ENCODE peak calls at places on chromosomes 2 and 18, in seven cellular contexts. C, D, P, O, H, K and E are unnamed samples.

GRCh38 chr2:164756773-164757172 is 84.8 kb downstream of the COBLL1 start:
- DNase-seq in K (no peak), D (no peak), H (no peak), O (no peak), P (no peak), C (no peak), E (no peak)

GRCh38 chr2:173584676-173585453 is 230.2 kb downstream of the CDCA7 start:
- DNase-seq in H (no peak), P (no peak), O (no peak), K (no peak), C (no peak), D (no peak), E (no peak)

GRCh38 chr2:119218478-119219064 is 5.1 kb upstream of the STEAP3 start:
- DNase-seq in P (no peak), C (no peak), O (no peak), K (no peak), D (peak; percentile 74), H (peak; percentile 76), E (no peak)

GRCh38 chr18:76212958-76213357 is 282.1 kb downstream of the ZNF516 start:
- DNase-seq in O (no peak), P (peak; percentile 7), D (no peak), H (no peak), C (no peak), K (no peak), E (no peak)

GRCh38 chr2:208363485-208363884 is 43.1 kb upstream of the PTH2R start:
- DNase-seq in O (no peak), H (no peak), C (peak; percentile 44), D (peak; percentile 85), P (no peak), K (no peak), E (no peak)

GRCh38 chr2:12948963-12949353 is 232.2 kb downstream of the TRIB2 start:
- DNase-seq in H (no peak), D (no peak), O (no peak), P (no peak), K (no peak), C (no peak), E (no peak)

GRCh38 chr2:165815742-165816141 is 21.7 kb upstream of the GALNT3 start:
- DNase-seq in P (no peak), D (no peak), C (no peak), K (no peak), O (no peak), H (no peak), E (no peak)

GRCh38 chr2:134539946-134540345 is 178.9 kb downstream of the TMEM163 start:
- DNase-seq in H (no peak), O (no peak), C (no peak), K (no peak), P (no peak), D (no peak), E (no peak)

GRCh38 chr2:5706717-5707455 is 14.7 kb downstream of the SOX11 start:
- DNase-seq in O (no peak), H (no peak), K (no peak), C (no peak), D (no peak), P (no peak), E (no peak)

GRCh38 chr2:99085400-99085799 is 56.1 kb upstream of the C2orf15 start:
- DNase-seq in O (no peak), P (peak; percentile 24), H (no peak), K (no peak), D (no peak), C (no peak), E (no peak)

GRCh38 chr2:56583796-56584313 is 400.1 kb downstream of the CCDC85A start:
- DNase-seq in D (no peak), C (no peak), H (no peak), P (no peak), O (no peak), K (no peak), E (no peak)

GRCh38 chr18:23650963-23651927 is 11.5 kb downstream of the ANKRD29 start:
- DNase-seq in K (no peak), O (no peak), D (peak; percentile 77), P (no peak), C (peak; percentile 65), H (no peak), E (no peak)

GRCh38 chr2:144480257-144480656 is 39.7 kb downstream of the ZEB2 start:
- DNase-seq in P (no peak), C (no peak), D (peak; percentile 58), O (no peak), K (no peak), H (no peak), E (no peak)

GRCh38 chr2:74715071-74715791 is 61.2 kb downstream of the SEMA4F start:
- DNase-seq in P (peak; percentile 78), D (peak; percentile 72), C (peak; percentile 14), O (no peak), H (peak; percentile 69), K (peak; percentile 87), E (peak; percentile 57)

GRCh38 chr18:13461488-13461887 is 242.9 kb downstream of the LDLRAD4 start:
- DNase-seq in K (no peak), H (no peak), O (no peak), D (no peak), P (no peak), C (no peak), E (no peak)

GRCh38 chr18:48741866-48742265 is 203.0 kb downstream of the CTIF start:
- DNase-seq in P (no peak), K (no peak), H (no peak), D (no peak), O (no peak), C (no peak), E (no peak)

GRCh38 chr2:237483018-237483731 is 3.9 kb upstream of the MLPH start:
- DNase-seq in H (peak; percentile 59), O (no peak), D (peak; percentile 77), C (peak; percentile 85), P (no peak), K (no peak), E (no peak)

GRCh38 chr2:58923869-58924268 is 682.7 kb upstream of the FANCL start:
- DNase-seq in H (no peak), O (no peak), C (peak; percentile 19), K (no peak), P (no peak), D (peak; percentile 94), E (no peak)

GRCh38 chr18:79982736-79983135 is 5.6 kb downstream of the TXNL4A start:
- DNase-seq in H (no peak), P (no peak), K (no peak), D (peak; percentile 55), O (no peak), C (no peak), E (no peak)

DNA sequence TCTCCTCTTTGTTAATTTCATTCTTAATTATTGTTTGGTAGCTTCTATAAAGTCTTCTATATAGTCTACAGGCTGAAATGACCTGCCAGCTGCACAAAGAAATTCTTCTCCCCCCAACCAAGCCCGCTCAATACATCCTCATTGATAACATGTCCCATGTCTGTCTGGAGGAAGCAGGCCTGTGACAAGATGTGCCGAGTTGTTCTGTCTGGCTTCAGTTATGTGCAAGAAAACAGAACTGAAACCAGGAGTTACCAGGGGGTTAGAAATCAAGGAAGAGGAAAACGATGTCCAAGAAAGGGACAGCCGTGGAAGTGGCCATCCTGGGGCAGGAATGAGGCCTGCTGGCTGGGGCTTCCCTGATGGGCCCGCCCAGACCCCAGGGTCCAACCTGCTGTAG is 57.6 kb downstream of the MTCL1 start:
- DNase-seq in K (no peak), P (no peak), O (no peak), H (no peak), C (no peak), D (no peak), E (no peak)
- H3K36me3 ChIP-seq in K (no peaks in the 10 kb centered on the region), P (no peaks in the 10 kb centered on the region), O (peaks cover 41% of the 10 kb centered on the region), H (no peaks in the 10 kb centered on the region), C (peaks cover 5% of the 10 kb centered on the region), D (peaks cover 39% of the 10 kb centered on the region), E (no peaks in the 10 kb centered on the region)

DNA sequence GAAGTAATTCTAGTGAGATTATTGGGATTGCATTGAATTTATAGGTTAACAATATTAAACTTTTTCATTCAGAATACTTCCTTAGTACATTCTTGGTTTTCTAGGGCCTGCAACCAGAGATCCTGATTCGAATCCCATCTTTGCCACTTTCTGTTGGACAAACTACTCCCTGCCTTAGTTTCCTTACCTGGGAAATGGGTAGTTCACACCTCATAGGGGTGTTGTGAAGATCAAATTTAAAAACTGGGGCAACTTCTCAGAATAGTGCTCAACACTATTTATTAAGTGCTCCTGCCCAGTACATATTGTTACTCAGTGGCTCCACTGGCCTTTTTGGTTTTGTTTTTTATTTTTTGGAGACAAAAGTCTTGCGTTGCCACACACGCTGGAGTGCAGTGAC is 43.5 kb downstream of the SMCHD1 start:
- DNase-seq in C (no peak), O (no peak), K (no peak), H (no peak), P (no peak), D (no peak), E (no peak)
- H3K36me3 ChIP-seq in C (no peaks in the 10 kb centered on the region), O (peaks cover 7% of the 10 kb centered on the region), K (peaks cover 75% of the 10 kb centered on the region), H (no peaks in the 10 kb centered on the region), P (peaks cover 100% of the 10 kb centered on the region), D (peaks cover 33% of the 10 kb centered on the region), E (no peaks in the 10 kb centered on the region)

DNA sequence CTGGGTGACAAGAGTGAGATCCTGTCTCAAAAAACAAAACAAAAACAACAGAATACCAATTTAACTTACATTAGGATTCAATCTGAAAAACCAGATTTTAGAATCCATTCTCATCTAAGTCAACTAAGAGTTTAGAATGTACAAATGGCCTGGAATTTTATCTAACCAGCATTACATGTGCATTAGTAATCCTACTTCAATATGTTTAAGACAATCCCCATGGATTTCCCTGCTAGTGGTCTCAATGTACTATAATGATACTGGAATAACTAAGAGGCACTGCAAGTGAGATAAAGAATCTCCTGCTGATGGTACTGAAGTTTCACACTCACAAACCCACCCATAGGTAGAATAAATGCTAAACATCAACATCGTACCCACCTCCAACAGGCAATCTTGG is 53.9 kb upstream of the DNER start:
- DNase-seq in K (no peak), O (no peak), C (no peak), H (no peak), P (no peak), D (peak; percentile 46), E (no peak)
- H3K36me3 ChIP-seq in K (peaks cover 86% of the 10 kb centered on the region), O (peaks cover 11% of the 10 kb centered on the region), C (peaks cover 1% of the 10 kb centered on the region), H (peaks cover 3% of the 10 kb centered on the region), P (peaks cover 88% of the 10 kb centered on the region), D (peaks cover 37% of the 10 kb centered on the region), E (peaks cover 4% of the 10 kb centered on the region)

GRCh38 chr2:88810017-88810416 is 118.5 kb downstream of the RPIA start:
- DNase-seq in D (no peak), K (no peak), C (no peak), P (no peak), O (no peak), H (no peak), E (no peak)

GRCh38 chr2:88811238-88811637 is 119.8 kb downstream of the RPIA start:
- DNase-seq in H (no peak), D (no peak), O (no peak), P (no peak), C (no peak), K (no peak), E (no peak)

GRCh38 chr2:88813612-88814011 is 122.1 kb downstream of the RPIA start:
- DNase-seq in D (no peak), O (no peak), C (no peak), K (no peak), H (no peak), P (no peak), E (no peak)

GRCh38 chr2:88810488-88810887 is 119.0 kb downstream of the RPIA start:
- DNase-seq in H (no peak), O (no peak), D (no peak), C (no peak), K (no peak), P (no peak), E (no peak)

DNA sequence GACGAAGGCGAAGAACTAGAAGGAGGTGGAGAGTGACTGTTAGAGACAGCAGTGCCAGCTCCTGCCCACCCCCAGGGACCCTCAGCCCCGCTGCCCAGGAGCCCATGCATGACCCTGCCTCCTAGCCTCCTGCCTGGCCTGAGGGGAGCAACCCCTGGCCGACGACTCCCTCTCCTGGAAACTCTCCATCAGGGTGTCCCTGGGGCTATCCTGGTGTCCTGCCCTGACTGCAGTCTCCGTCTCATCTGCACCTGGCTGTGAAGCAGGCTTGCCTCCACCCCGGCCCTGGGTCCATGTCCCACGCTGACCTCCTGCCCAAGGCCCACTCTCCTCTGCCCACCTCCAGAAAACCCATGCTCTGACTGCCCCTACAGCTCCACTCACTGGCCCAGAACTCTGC is 120.2 kb downstream of the RPIA start:
- DNase-seq in K (no peak), H (no peak), D (no peak), O (no peak), C (no peak), P (no peak), E (no peak)
- H3K36me3 ChIP-seq in K (no peaks in the 10 kb centered on the region), H (no peaks in the 10 kb centered on the region), D (no peaks in the 10 kb centered on the region), O (no peaks in the 10 kb centered on the region), C (no peaks in the 10 kb centered on the region), P (no peaks in the 10 kb centered on the region), E (no peaks in the 10 kb centered on the region)